ENCODE peak calls at places on chromosomes 12 and 14, in seven cellular contexts. O is A549, Q is HCT116, N is tibial nerve, K is IMR-90, D is lower leg skin, U is gastrocnemius medialis. G is an unnamed sample.
A peak's percentile ranks its signal among the peaks of the same experiment; 100 is the strongest.

GRCh38 chr14:76761198-76761848 is at the start of gene VASH1:
- DNase-seq in O (peak; percentile 83), D (peak; percentile 90), N (no peak), K (peak; percentile 76), Q (peak; percentile 15), U (no peak), G (peak; percentile 87)

GRCh38 chr12:59166457-59166856 is 246.2 kb upstream of the LRIG3 start:
- DNase-seq in K (no peak), U (no peak), O (no peak), Q (no peak), D (no peak), N (no peak), G (no peak)

GRCh38 chr12:28083816-28084678 is 106.2 kb upstream of the CCDC91 start:
- DNase-seq in Q (no peak), N (peak; percentile 43), U (no peak), O (no peak), K (no peak), D (no peak), G (no peak)

GRCh38 chr12:58176296-58176869 is 235.0 kb downstream of the ATP23 start:
- DNase-seq in N (peak; percentile 8), O (peak; percentile 10), D (no peak), K (peak; percentile 38), U (peak; percentile 9), Q (peak; percentile 19), G (peak; percentile 9)

GRCh38 chr14:20682435-20683124 is 1.8 kb upstream of the RNASE4 start:
- DNase-seq in D (peak; percentile 98), U (peak; percentile 83), Q (peak; percentile 88), N (peak; percentile 86), O (peak; percentile 81), K (peak; percentile 92), G (no peak)

GRCh38 chr14:88937706-88938105 is 113.3 kb downstream of the TTC8 start:
- DNase-seq in N (no peak), Q (no peak), O (no peak), U (no peak), D (peak; percentile 60), K (peak; percentile 33), G (no peak)

GRCh38 chr14:104972301-104973211 is 5.6 kb downstream of the AHNAK2 start:
- DNase-seq in K (no peak), U (peak; percentile 35), N (peak; percentile 53), Q (peak; percentile 86), O (peak; percentile 79), D (peak; percentile 97), G (peak; percentile 75)

GRCh38 chr14:41285193-41285748 is 321.4 kb upstream of the LRFN5 start:
- DNase-seq in U (no peak), N (peak; percentile 40), Q (no peak), K (peak; percentile 1), D (no peak), O (no peak), G (no peak)

GRCh38 chr14:76084374-76084773 is 67.3 kb upstream of the GPATCH2L start:
- DNase-seq in O (no peak), U (no peak), Q (no peak), D (no peak), N (no peak), K (no peak), G (no peak)

GRCh38 chr12:69470189-69471094 is at the start of gene FRS2:
- DNase-seq in O (peak; percentile 94), N (peak; percentile 86), U (peak; percentile 80), K (peak; percentile 86), D (peak; percentile 97), Q (peak; percentile 72), G (peak; percentile 89)
- TF ChIP-seq POLR2A in O (peak; percentile 69), N (peak; percentile 74), U (peak; percentile 73), K (peak; percentile 89), D (no peak), Q (peak; percentile 84), G (peak; percentile 74)

DNA sequence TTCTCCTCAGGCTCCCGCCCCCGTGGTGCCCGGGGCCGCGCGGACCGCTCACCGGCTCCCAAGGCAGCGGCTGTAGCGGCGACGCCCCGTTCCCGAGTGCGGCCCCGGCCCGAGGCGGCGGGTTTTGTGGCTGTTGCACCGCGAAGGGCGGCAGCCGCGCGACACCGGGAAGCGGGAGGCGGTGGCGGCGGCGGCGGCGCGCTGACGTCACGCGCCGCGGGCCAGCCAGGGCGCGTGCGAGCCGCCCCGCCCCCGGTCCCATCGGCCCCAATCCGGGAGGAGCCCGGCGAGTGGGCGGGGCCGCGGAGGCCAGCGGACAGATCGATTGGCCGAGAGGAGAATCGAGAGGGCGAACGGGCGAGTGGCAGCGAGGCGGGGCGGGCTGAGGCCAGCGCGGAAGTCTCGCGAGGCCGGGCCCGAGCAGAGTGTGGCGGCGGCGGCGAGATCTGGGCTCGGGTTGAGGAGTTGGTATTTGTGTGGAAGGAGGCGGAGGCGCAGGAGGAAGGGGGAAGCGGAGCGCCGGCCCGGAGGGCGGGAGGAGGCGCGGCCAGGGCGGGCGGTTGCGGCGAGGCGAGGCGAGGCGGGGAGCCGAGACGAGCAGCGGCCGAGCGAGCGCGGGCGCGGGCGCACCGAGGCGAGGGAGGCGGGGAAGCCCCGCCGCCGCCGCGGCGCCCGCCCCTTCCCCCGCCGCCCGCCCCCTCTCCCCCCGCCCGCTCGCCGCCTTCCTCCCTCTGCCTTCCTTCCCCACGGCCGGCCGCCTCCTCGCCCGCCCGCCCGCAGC is at the start of gene YY1:
- DNase-seq in K (peak; percentile 96), N (peak; percentile 95), D (peak; percentile 100), U (peak; percentile 99), O (peak; percentile 86), Q (peak; percentile 93), G (peak; percentile 96)
- TF ChIP-seq POLR2A in K (peak; percentile 95), N (peak; percentile 49), D (no peak), U (peak; percentile 92), O (peak; percentile 52), Q (peak; percentile 42), G (peak; percentile 57)

GRCh38 chr12:115213538-115213961 is 529.6 kb upstream of the TBX3 start:
- DNase-seq in U (no peak), Q (no peak), K (no peak), D (no peak), N (no peak), O (no peak), G (no peak)
- TF ChIP-seq POLR2A in U (no peak), Q (no peak), K (no peak), D (no peak), N (no peak), O (no peak), G (no peak)

DNA sequence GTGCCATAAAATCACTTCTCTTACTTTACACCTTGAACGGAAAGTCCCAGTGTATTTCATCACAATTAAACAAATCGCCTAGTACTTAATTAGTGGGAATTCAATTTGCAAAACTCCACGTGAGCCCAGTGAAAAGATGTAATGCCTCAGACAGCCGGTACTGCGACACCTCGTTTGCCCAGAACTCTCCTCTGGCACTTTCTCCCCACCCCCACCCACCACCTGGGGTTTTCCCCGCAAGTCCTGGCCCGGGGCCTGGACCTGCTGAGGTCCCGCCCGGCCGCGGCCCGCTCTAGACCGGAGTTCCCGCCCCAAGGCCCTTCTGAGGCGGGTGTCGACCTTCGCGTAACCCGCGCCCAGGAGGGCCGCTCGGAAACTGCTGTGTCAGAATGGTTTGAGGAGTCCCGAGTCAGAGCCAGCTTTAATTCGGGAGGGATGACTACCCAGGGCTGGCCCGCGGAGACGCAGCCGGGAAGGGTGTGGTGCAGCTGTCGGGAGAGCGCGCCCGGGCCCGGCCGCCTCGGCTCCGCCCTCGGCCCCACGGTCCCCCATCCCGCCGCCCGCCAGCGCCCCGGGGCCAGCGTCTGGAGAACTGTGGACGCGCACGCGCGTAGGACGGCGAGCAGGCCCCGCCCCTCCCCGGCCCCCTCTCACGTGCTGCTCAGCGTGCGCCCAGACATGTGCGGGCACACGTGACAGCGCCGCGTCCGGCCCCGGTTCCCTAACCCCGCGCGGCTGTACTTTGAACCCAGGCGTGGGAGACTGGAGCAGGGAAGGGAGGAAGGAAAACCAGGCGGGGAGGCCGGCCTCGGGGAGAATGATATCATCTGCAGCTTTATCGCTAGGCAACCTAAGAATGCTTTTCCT is 10.8 kb downstream of the BHLHE41 start:
- DNase-seq in D (peak; percentile 98), Q (peak; percentile 78), O (peak; percentile 73), K (peak; percentile 82), U (peak; percentile 94), N (peak; percentile 91), G (peak; percentile 86)
- TF ChIP-seq POLR2A in D (no peak), Q (no peak), O (peak; percentile 57), K (peak; percentile 71), U (peak; percentile 96), N (peak; percentile 96), G (peak; percentile 67)

DNA sequence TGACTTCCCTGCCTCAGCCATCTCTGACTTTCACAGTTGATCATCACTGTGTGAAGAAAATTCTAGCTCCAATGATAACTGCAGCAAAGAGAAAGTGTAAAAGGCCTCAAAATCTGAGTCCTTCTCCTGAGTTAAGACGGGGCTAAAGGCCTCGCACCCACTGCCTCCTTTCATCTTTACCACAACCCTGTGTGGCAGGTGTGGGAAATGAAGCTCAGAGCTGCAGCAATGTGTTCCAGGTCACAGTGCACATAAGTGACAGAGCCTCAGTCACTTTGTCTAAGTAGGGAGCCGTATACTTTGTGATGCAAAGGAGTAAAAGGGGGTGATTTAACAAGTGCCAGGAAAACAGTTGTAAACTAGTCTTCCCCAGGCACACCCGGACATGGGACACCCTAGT is 144.7 kb upstream of the TMCC3 start:
- DNase-seq in N (no peak), O (no peak), Q (no peak), K (no peak), U (no peak), D (no peak), G (no peak)
- TF ChIP-seq POLR2A in N (no peak), O (no peak), Q (no peak), K (no peak), U (no peak), D (no peak), G (no peak)

GRCh38 chr14:96502621-96503251 is 554 bp downstream of the PAPOLA start:
- DNase-seq in K (peak; percentile 13), N (peak; percentile 40), Q (no peak), D (peak; percentile 90), U (peak; percentile 30), O (peak; percentile 51), G (peak; percentile 48)

GRCh38 chr14:96497586-96497985 is 4.6 kb upstream of the PAPOLA start:
- DNase-seq in K (no peak), Q (no peak), O (no peak), N (no peak), U (no peak), D (no peak), G (no peak)

GRCh38 chr14:96501383-96501745 is 818 bp upstream of the PAPOLA start:
- DNase-seq in U (no peak), K (no peak), Q (no peak), D (no peak), N (no peak), O (no peak), G (no peak)

GRCh38 chr14:96497087-96497486 is 5.1 kb upstream of the PAPOLA start:
- DNase-seq in D (no peak), O (no peak), K (no peak), Q (no peak), N (no peak), U (no peak), G (no peak)

DNA sequence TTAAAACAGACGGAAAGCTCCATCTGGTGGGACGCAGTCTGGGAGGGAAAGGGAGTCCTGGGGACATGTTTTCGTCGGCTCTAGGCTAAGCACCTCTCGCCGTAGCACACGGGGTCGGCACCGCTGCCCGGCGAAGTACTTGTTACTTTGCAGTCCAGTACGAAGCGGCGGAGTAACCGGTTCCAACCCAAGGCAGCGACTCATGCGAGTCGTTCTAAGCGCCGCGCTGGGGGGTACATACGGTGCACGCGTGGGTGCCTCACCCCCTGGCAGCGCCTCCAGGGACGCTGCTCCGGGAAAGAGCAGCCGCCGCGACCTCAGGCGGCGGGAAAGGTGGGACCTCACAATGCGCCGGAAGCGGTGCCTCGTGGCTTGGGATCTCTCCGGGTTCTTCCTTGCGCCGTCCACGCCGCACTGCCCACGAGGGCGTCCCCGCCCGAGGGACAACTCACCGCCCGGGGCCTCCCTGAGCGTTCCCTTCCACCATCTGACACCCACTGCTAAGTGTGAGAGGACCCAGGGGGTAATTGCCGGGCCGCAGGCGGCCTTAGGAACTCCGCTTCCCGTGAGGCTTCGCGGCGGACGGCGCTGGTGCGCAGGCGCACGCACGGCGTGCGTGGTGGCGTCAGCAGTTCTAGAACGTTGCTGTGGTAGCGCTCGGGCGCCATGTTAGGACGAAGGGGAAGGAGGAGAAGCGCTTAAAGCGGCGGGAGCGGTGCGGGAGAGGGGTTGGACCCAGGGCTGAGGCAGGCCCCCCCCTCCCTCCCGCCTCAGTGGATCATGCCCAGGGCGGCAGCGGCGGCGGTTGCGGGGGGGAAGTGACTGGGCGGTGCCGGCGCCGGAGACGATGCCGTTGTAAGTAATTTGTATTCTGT is at the start of gene PAPOLA:
- DNase-seq in K (peak; percentile 95), N (peak; percentile 86), U (peak; percentile 88), D (peak; percentile 98), Q (peak; percentile 91), O (peak; percentile 89), G (peak; percentile 76)
- TF ChIP-seq POLR2A in K (peak; percentile 93), N (peak; percentile 61), U (peak; percentile 87), D (no peak), Q (peak; percentile 79), O (peak; percentile 54), G (peak; percentile 51)